ENCODE peak calls at places on chromosomes 6 and 20, in five cellular contexts. One of them, this sample, is unnamed.

GRCh38 chr20:44017905-44018683 is 103.4 kb downstream of the TOX2 start:
- DNase-seq in stimulated activated CD4-positive, alpha-beta T cell treated with anti-CD3 and anti-CD28 coated beads, Interleukin-15, amount 100 ng/mL, for 1 hour: no peak
- DNase-seq in stimulated activated CD8-positive, alpha-beta memory T cell treated with anti-CD3 and anti-CD28 coated beads, Interleukin-4, amount 100 ng/mL, for 24 hours: no peak
- DNase-seq in left cardiac atrium: peak; percentile 45
- DNase-seq in iPS DF 6.9: no peak
- DNase-seq in this sample: no peak

GRCh38 chr20:51310216-51310615 is 232.3 kb downstream of the NFATC2 start:
- DNase-seq in stimulated activated CD4-positive, alpha-beta T cell treated with anti-CD3 and anti-CD28 coated beads, Interleukin-15, amount 100 ng/mL, for 1 hour: no peak
- DNase-seq in iPS DF 6.9: no peak
- DNase-seq in left cardiac atrium: no peak
- DNase-seq in stimulated activated CD8-positive, alpha-beta memory T cell treated with anti-CD3 and anti-CD28 coated beads, Interleukin-4, amount 100 ng/mL, for 24 hours: no peak
- DNase-seq in this sample: no peak

GRCh38 chr6:21997414-21998037 is 299.3 kb downstream of the PRL start:
- DNase-seq in stimulated activated CD4-positive, alpha-beta T cell treated with anti-CD3 and anti-CD28 coated beads, Interleukin-15, amount 100 ng/mL, for 1 hour: no peak
- DNase-seq in iPS DF 6.9: no peak
- DNase-seq in left cardiac atrium: no peak
- DNase-seq in stimulated activated CD8-positive, alpha-beta memory T cell treated with anti-CD3 and anti-CD28 coated beads, Interleukin-4, amount 100 ng/mL, for 24 hours: no peak
- DNase-seq in this sample: no peak

GRCh38 chr6:161498359-161498758 is 224.5 kb upstream of the AGPAT4 start:
- DNase-seq in stimulated activated CD8-positive, alpha-beta memory T cell treated with anti-CD3 and anti-CD28 coated beads, Interleukin-4, amount 100 ng/mL, for 24 hours: no peak
- DNase-seq in left cardiac atrium: no peak
- DNase-seq in iPS DF 6.9: peak; percentile 73
- DNase-seq in stimulated activated CD4-positive, alpha-beta T cell treated with anti-CD3 and anti-CD28 coated beads, Interleukin-15, amount 100 ng/mL, for 1 hour: no peak
- DNase-seq in this sample: no peak

GRCh38 chr6:154164397-154164796 is 125.4 kb downstream of the OPRM1 start:
- DNase-seq in left cardiac atrium: peak; percentile 48
- DNase-seq in iPS DF 6.9: no peak
- DNase-seq in stimulated activated CD8-positive, alpha-beta memory T cell treated with anti-CD3 and anti-CD28 coated beads, Interleukin-4, amount 100 ng/mL, for 24 hours: no peak
- DNase-seq in stimulated activated CD4-positive, alpha-beta T cell treated with anti-CD3 and anti-CD28 coated beads, Interleukin-15, amount 100 ng/mL, for 1 hour: no peak
- DNase-seq in this sample: no peak

GRCh38 chr6:29568021-29568420 is 8.5 kb upstream of the UBD start:
- DNase-seq in left cardiac atrium: no peak
- DNase-seq in stimulated activated CD4-positive, alpha-beta T cell treated with anti-CD3 and anti-CD28 coated beads, Interleukin-15, amount 100 ng/mL, for 1 hour: no peak
- DNase-seq in stimulated activated CD8-positive, alpha-beta memory T cell treated with anti-CD3 and anti-CD28 coated beads, Interleukin-4, amount 100 ng/mL, for 24 hours: no peak
- DNase-seq in iPS DF 6.9: no peak
- DNase-seq in this sample: no peak

GRCh38 chr6:56890683-56891429 is 64.1 kb upstream of the BEND6 start:
- DNase-seq in stimulated activated CD4-positive, alpha-beta T cell treated with anti-CD3 and anti-CD28 coated beads, Interleukin-15, amount 100 ng/mL, for 1 hour: no peak
- DNase-seq in iPS DF 6.9: no peak
- DNase-seq in stimulated activated CD8-positive, alpha-beta memory T cell treated with anti-CD3 and anti-CD28 coated beads, Interleukin-4, amount 100 ng/mL, for 24 hours: no peak
- DNase-seq in left cardiac atrium: no peak
- DNase-seq in this sample: no peak

GRCh38 chr20:51985013-51985415 is 182.7 kb upstream of the SALL4 start:
- DNase-seq in stimulated activated CD4-positive, alpha-beta T cell treated with anti-CD3 and anti-CD28 coated beads, Interleukin-15, amount 100 ng/mL, for 1 hour: no peak
- DNase-seq in left cardiac atrium: no peak
- DNase-seq in iPS DF 6.9: no peak
- DNase-seq in stimulated activated CD8-positive, alpha-beta memory T cell treated with anti-CD3 and anti-CD28 coated beads, Interleukin-4, amount 100 ng/mL, for 24 hours: no peak
- DNase-seq in this sample: no peak

GRCh38 chr20:22379472-22379871 is 204.9 kb downstream of the FOXA2 start:
- DNase-seq in left cardiac atrium: no peak
- DNase-seq in stimulated activated CD8-positive, alpha-beta memory T cell treated with anti-CD3 and anti-CD28 coated beads, Interleukin-4, amount 100 ng/mL, for 24 hours: no peak
- DNase-seq in iPS DF 6.9: no peak
- DNase-seq in stimulated activated CD4-positive, alpha-beta T cell treated with anti-CD3 and anti-CD28 coated beads, Interleukin-15, amount 100 ng/mL, for 1 hour: no peak
- DNase-seq in this sample: no peak

GRCh38 chr20:45100563-45101245 is at the start of gene KCNS1:
- DNase-seq in iPS DF 6.9: peak; percentile 33
- DNase-seq in stimulated activated CD4-positive, alpha-beta T cell treated with anti-CD3 and anti-CD28 coated beads, Interleukin-15, amount 100 ng/mL, for 1 hour: no peak
- DNase-seq in left cardiac atrium: no peak
- DNase-seq in stimulated activated CD8-positive, alpha-beta memory T cell treated with anti-CD3 and anti-CD28 coated beads, Interleukin-4, amount 100 ng/mL, for 24 hours: no peak
- DNase-seq in this sample: no peak

GRCh38 chr6:23002044-23002619 is 432.8 kb downstream of the HDGFL1 start:
- DNase-seq in stimulated activated CD8-positive, alpha-beta memory T cell treated with anti-CD3 and anti-CD28 coated beads, Interleukin-4, amount 100 ng/mL, for 24 hours: no peak
- DNase-seq in left cardiac atrium: no peak
- DNase-seq in stimulated activated CD4-positive, alpha-beta T cell treated with anti-CD3 and anti-CD28 coated beads, Interleukin-15, amount 100 ng/mL, for 1 hour: no peak
- DNase-seq in iPS DF 6.9: peak; percentile 54
- DNase-seq in this sample: no peak

GRCh38 chr6:69487688-69488087 is 309.1 kb downstream of the LMBRD1 start:
- DNase-seq in iPS DF 6.9: no peak
- DNase-seq in stimulated activated CD4-positive, alpha-beta T cell treated with anti-CD3 and anti-CD28 coated beads, Interleukin-15, amount 100 ng/mL, for 1 hour: no peak
- DNase-seq in left cardiac atrium: no peak
- DNase-seq in stimulated activated CD8-positive, alpha-beta memory T cell treated with anti-CD3 and anti-CD28 coated beads, Interleukin-4, amount 100 ng/mL, for 24 hours: no peak
- DNase-seq in this sample: no peak

GRCh38 chr6:151784441-151785214 is 22.9 kb upstream of the ESR1 start:
- DNase-seq in stimulated activated CD4-positive, alpha-beta T cell treated with anti-CD3 and anti-CD28 coated beads, Interleukin-15, amount 100 ng/mL, for 1 hour: no peak
- DNase-seq in left cardiac atrium: no peak
- DNase-seq in stimulated activated CD8-positive, alpha-beta memory T cell treated with anti-CD3 and anti-CD28 coated beads, Interleukin-4, amount 100 ng/mL, for 24 hours: no peak
- DNase-seq in iPS DF 6.9: no peak
- DNase-seq in this sample: no peak

GRCh38 chr6:166950443-166950821 is 5.9 kb downstream of the RNASET2 start:
- DNase-seq in left cardiac atrium: no peak
- DNase-seq in iPS DF 6.9: no peak
- DNase-seq in stimulated activated CD4-positive, alpha-beta T cell treated with anti-CD3 and anti-CD28 coated beads, Interleukin-15, amount 100 ng/mL, for 1 hour: no peak
- DNase-seq in stimulated activated CD8-positive, alpha-beta memory T cell treated with anti-CD3 and anti-CD28 coated beads, Interleukin-4, amount 100 ng/mL, for 24 hours: no peak
- DNase-seq in this sample: peak; percentile 21

GRCh38 chr6:23659125-23659524 is 466.9 kb upstream of the NRSN1 start:
- DNase-seq in iPS DF 6.9: peak; percentile 22
- DNase-seq in left cardiac atrium: no peak
- DNase-seq in stimulated activated CD4-positive, alpha-beta T cell treated with anti-CD3 and anti-CD28 coated beads, Interleukin-15, amount 100 ng/mL, for 1 hour: no peak
- DNase-seq in stimulated activated CD8-positive, alpha-beta memory T cell treated with anti-CD3 and anti-CD28 coated beads, Interleukin-4, amount 100 ng/mL, for 24 hours: no peak
- DNase-seq in this sample: no peak

GRCh38 chr6:21836772-21837460 is 243.4 kb downstream of the SOX4 start:
- DNase-seq in iPS DF 6.9: no peak
- DNase-seq in stimulated activated CD4-positive, alpha-beta T cell treated with anti-CD3 and anti-CD28 coated beads, Interleukin-15, amount 100 ng/mL, for 1 hour: no peak
- DNase-seq in left cardiac atrium: no peak
- DNase-seq in stimulated activated CD8-positive, alpha-beta memory T cell treated with anti-CD3 and anti-CD28 coated beads, Interleukin-4, amount 100 ng/mL, for 24 hours: no peak
- DNase-seq in this sample: no peak

GRCh38 chr6:6884193-6884627 is 223.6 kb upstream of the RREB1 start:
- DNase-seq in left cardiac atrium: no peak
- DNase-seq in stimulated activated CD8-positive, alpha-beta memory T cell treated with anti-CD3 and anti-CD28 coated beads, Interleukin-4, amount 100 ng/mL, for 24 hours: no peak
- DNase-seq in iPS DF 6.9: no peak
- DNase-seq in stimulated activated CD4-positive, alpha-beta T cell treated with anti-CD3 and anti-CD28 coated beads, Interleukin-15, amount 100 ng/mL, for 1 hour: no peak
- DNase-seq in this sample: no peak

GRCh38 chr20:23366384-23366783 is 4.4 kb downstream of the GZF1 start:
- DNase-seq in iPS DF 6.9: no peak
- DNase-seq in stimulated activated CD8-positive, alpha-beta memory T cell treated with anti-CD3 and anti-CD28 coated beads, Interleukin-4, amount 100 ng/mL, for 24 hours: no peak
- DNase-seq in left cardiac atrium: no peak
- DNase-seq in stimulated activated CD4-positive, alpha-beta T cell treated with anti-CD3 and anti-CD28 coated beads, Interleukin-15, amount 100 ng/mL, for 1 hour: no peak
- DNase-seq in this sample: no peak

GRCh38 chr20:60402209-60403058 is 444.2 kb downstream of the CDH26 start:
- DNase-seq in left cardiac atrium: no peak
- DNase-seq in iPS DF 6.9: no peak
- DNase-seq in stimulated activated CD4-positive, alpha-beta T cell treated with anti-CD3 and anti-CD28 coated beads, Interleukin-15, amount 100 ng/mL, for 1 hour: no peak
- DNase-seq in stimulated activated CD8-positive, alpha-beta memory T cell treated with anti-CD3 and anti-CD28 coated beads, Interleukin-4, amount 100 ng/mL, for 24 hours: no peak
- DNase-seq in this sample: no peak

GRCh38 chr6:130029163-130029562 is 10.8 kb downstream of the L3MBTL3 start:
- DNase-seq in left cardiac atrium: no peak
- DNase-seq in iPS DF 6.9: no peak
- DNase-seq in stimulated activated CD8-positive, alpha-beta memory T cell treated with anti-CD3 and anti-CD28 coated beads, Interleukin-4, amount 100 ng/mL, for 24 hours: no peak
- DNase-seq in stimulated activated CD4-positive, alpha-beta T cell treated with anti-CD3 and anti-CD28 coated beads, Interleukin-15, amount 100 ng/mL, for 1 hour: no peak
- DNase-seq in this sample: no peak

GRCh38 chr20:25378884-25379733 is 11.5 kb downstream of the ABHD12 start:
- DNase-seq in iPS DF 6.9: no peak
- DNase-seq in left cardiac atrium: no peak
- DNase-seq in stimulated activated CD8-positive, alpha-beta memory T cell treated with anti-CD3 and anti-CD28 coated beads, Interleukin-4, amount 100 ng/mL, for 24 hours: no peak
- DNase-seq in stimulated activated CD4-positive, alpha-beta T cell treated with anti-CD3 and anti-CD28 coated beads, Interleukin-15, amount 100 ng/mL, for 1 hour: no peak
- DNase-seq in this sample: no peak

GRCh38 chr6:621916-622315 is 35.0 kb downstream of the HUS1B start:
- DNase-seq in stimulated activated CD4-positive, alpha-beta T cell treated with anti-CD3 and anti-CD28 coated beads, Interleukin-15, amount 100 ng/mL, for 1 hour: no peak
- DNase-seq in iPS DF 6.9: no peak
- DNase-seq in left cardiac atrium: no peak
- DNase-seq in stimulated activated CD8-positive, alpha-beta memory T cell treated with anti-CD3 and anti-CD28 coated beads, Interleukin-4, amount 100 ng/mL, for 24 hours: no peak
- DNase-seq in this sample: no peak

GRCh38 chr6:129498556-129498940 is 211.4 kb downstream of the ARHGAP18 start:
- DNase-seq in stimulated activated CD4-positive, alpha-beta T cell treated with anti-CD3 and anti-CD28 coated beads, Interleukin-15, amount 100 ng/mL, for 1 hour: no peak
- DNase-seq in left cardiac atrium: no peak
- DNase-seq in stimulated activated CD8-positive, alpha-beta memory T cell treated with anti-CD3 and anti-CD28 coated beads, Interleukin-4, amount 100 ng/mL, for 24 hours: no peak
- DNase-seq in iPS DF 6.9: no peak
- DNase-seq in this sample: no peak

GRCh38 chr6:90000864-90001731 is 106.8 kb downstream of the GJA10 start:
- DNase-seq in left cardiac atrium: no peak
- DNase-seq in stimulated activated CD8-positive, alpha-beta memory T cell treated with anti-CD3 and anti-CD28 coated beads, Interleukin-4, amount 100 ng/mL, for 24 hours: no peak
- DNase-seq in stimulated activated CD4-positive, alpha-beta T cell treated with anti-CD3 and anti-CD28 coated beads, Interleukin-15, amount 100 ng/mL, for 1 hour: no peak
- DNase-seq in iPS DF 6.9: no peak
- DNase-seq in this sample: peak; percentile 64

GRCh38 chr6:168650686-168651085 is 209.7 kb downstream of the SMOC2 start:
- DNase-seq in stimulated activated CD8-positive, alpha-beta memory T cell treated with anti-CD3 and anti-CD28 coated beads, Interleukin-4, amount 100 ng/mL, for 24 hours: no peak
- DNase-seq in left cardiac atrium: no peak
- DNase-seq in iPS DF 6.9: no peak
- DNase-seq in stimulated activated CD4-positive, alpha-beta T cell treated with anti-CD3 and anti-CD28 coated beads, Interleukin-15, amount 100 ng/mL, for 1 hour: no peak
- DNase-seq in this sample: no peak

GRCh38 chr6:73011945-73012344 is 213.4 kb downstream of the KHDC1L start:
- DNase-seq in iPS DF 6.9: no peak
- DNase-seq in left cardiac atrium: no peak
- DNase-seq in stimulated activated CD4-positive, alpha-beta T cell treated with anti-CD3 and anti-CD28 coated beads, Interleukin-15, amount 100 ng/mL, for 1 hour: no peak
- DNase-seq in stimulated activated CD8-positive, alpha-beta memory T cell treated with anti-CD3 and anti-CD28 coated beads, Interleukin-4, amount 100 ng/mL, for 24 hours: no peak
- DNase-seq in this sample: no peak

GRCh38 chr6:28884423-28885148 is 39.2 kb downstream of the TRIM27 start:
- DNase-seq in stimulated activated CD8-positive, alpha-beta memory T cell treated with anti-CD3 and anti-CD28 coated beads, Interleukin-4, amount 100 ng/mL, for 24 hours: no peak
- DNase-seq in left cardiac atrium: no peak
- DNase-seq in stimulated activated CD4-positive, alpha-beta T cell treated with anti-CD3 and anti-CD28 coated beads, Interleukin-15, amount 100 ng/mL, for 1 hour: peak; percentile 55
- DNase-seq in iPS DF 6.9: no peak
- DNase-seq in this sample: peak; percentile 44

GRCh38 chr6:81476881-81477280 is 275.6 kb downstream of the TENT5A start:
- DNase-seq in left cardiac atrium: no peak
- DNase-seq in stimulated activated CD8-positive, alpha-beta memory T cell treated with anti-CD3 and anti-CD28 coated beads, Interleukin-4, amount 100 ng/mL, for 24 hours: no peak
- DNase-seq in iPS DF 6.9: no peak
- DNase-seq in stimulated activated CD4-positive, alpha-beta T cell treated with anti-CD3 and anti-CD28 coated beads, Interleukin-15, amount 100 ng/mL, for 1 hour: no peak
- DNase-seq in this sample: no peak

GRCh38 chr20:58623579-58624473 is 27.3 kb upstream of the STX16 start:
- DNase-seq in stimulated activated CD8-positive, alpha-beta memory T cell treated with anti-CD3 and anti-CD28 coated beads, Interleukin-4, amount 100 ng/mL, for 24 hours: no peak
- DNase-seq in iPS DF 6.9: no peak
- DNase-seq in stimulated activated CD4-positive, alpha-beta T cell treated with anti-CD3 and anti-CD28 coated beads, Interleukin-15, amount 100 ng/mL, for 1 hour: no peak
- DNase-seq in left cardiac atrium: peak; percentile 79
- DNase-seq in this sample: no peak

GRCh38 chr6:134706153-134706552 is 243.7 kb downstream of the ALDH8A1 start:
- DNase-seq in stimulated activated CD8-positive, alpha-beta memory T cell treated with anti-CD3 and anti-CD28 coated beads, Interleukin-4, amount 100 ng/mL, for 24 hours: no peak
- DNase-seq in left cardiac atrium: no peak
- DNase-seq in stimulated activated CD4-positive, alpha-beta T cell treated with anti-CD3 and anti-CD28 coated beads, Interleukin-15, amount 100 ng/mL, for 1 hour: no peak
- DNase-seq in iPS DF 6.9: no peak
- DNase-seq in this sample: no peak

GRCh38 chr6:100504786-100505737 is 40.3 kb upstream of the SIM1 start:
- DNase-seq in left cardiac atrium: no peak
- DNase-seq in iPS DF 6.9: no peak
- DNase-seq in stimulated activated CD4-positive, alpha-beta T cell treated with anti-CD3 and anti-CD28 coated beads, Interleukin-15, amount 100 ng/mL, for 1 hour: no peak
- DNase-seq in stimulated activated CD8-positive, alpha-beta memory T cell treated with anti-CD3 and anti-CD28 coated beads, Interleukin-4, amount 100 ng/mL, for 24 hours: no peak
- DNase-seq in this sample: no peak

GRCh38 chr6:57313711-57314471 is 3.5 kb upstream of the PRIM2 start:
- DNase-seq in iPS DF 6.9: no peak
- DNase-seq in stimulated activated CD4-positive, alpha-beta T cell treated with anti-CD3 and anti-CD28 coated beads, Interleukin-15, amount 100 ng/mL, for 1 hour: no peak
- DNase-seq in stimulated activated CD8-positive, alpha-beta memory T cell treated with anti-CD3 and anti-CD28 coated beads, Interleukin-4, amount 100 ng/mL, for 24 hours: no peak
- DNase-seq in left cardiac atrium: no peak
- DNase-seq in this sample: no peak

GRCh38 chr6:49339096-49339495 is 124.0 kb downstream of the MMUT start:
- DNase-seq in left cardiac atrium: no peak
- DNase-seq in stimulated activated CD8-positive, alpha-beta memory T cell treated with anti-CD3 and anti-CD28 coated beads, Interleukin-4, amount 100 ng/mL, for 24 hours: no peak
- DNase-seq in iPS DF 6.9: peak; percentile 35
- DNase-seq in stimulated activated CD4-positive, alpha-beta T cell treated with anti-CD3 and anti-CD28 coated beads, Interleukin-15, amount 100 ng/mL, for 1 hour: no peak
- DNase-seq in this sample: no peak

GRCh38 chr6:37612475-37612874 is 85.2 kb downstream of the MDGA1 start:
- DNase-seq in left cardiac atrium: no peak
- DNase-seq in stimulated activated CD4-positive, alpha-beta T cell treated with anti-CD3 and anti-CD28 coated beads, Interleukin-15, amount 100 ng/mL, for 1 hour: no peak
- DNase-seq in iPS DF 6.9: no peak
- DNase-seq in stimulated activated CD8-positive, alpha-beta memory T cell treated with anti-CD3 and anti-CD28 coated beads, Interleukin-4, amount 100 ng/mL, for 24 hours: no peak
- DNase-seq in this sample: no peak

GRCh38 chr20:35718972-35719635 is 19.9 kb downstream of the ROMO1 start:
- DNase-seq in stimulated activated CD8-positive, alpha-beta memory T cell treated with anti-CD3 and anti-CD28 coated beads, Interleukin-4, amount 100 ng/mL, for 24 hours: no peak
- DNase-seq in left cardiac atrium: no peak
- DNase-seq in iPS DF 6.9: no peak
- DNase-seq in stimulated activated CD4-positive, alpha-beta T cell treated with anti-CD3 and anti-CD28 coated beads, Interleukin-15, amount 100 ng/mL, for 1 hour: no peak
- DNase-seq in this sample: no peak

GRCh38 chr6:87473419-87473903 is 687 bp downstream of the SLC35A1 start:
- DNase-seq in stimulated activated CD4-positive, alpha-beta T cell treated with anti-CD3 and anti-CD28 coated beads, Interleukin-15, amount 100 ng/mL, for 1 hour: no peak
- DNase-seq in iPS DF 6.9: no peak
- DNase-seq in stimulated activated CD8-positive, alpha-beta memory T cell treated with anti-CD3 and anti-CD28 coated beads, Interleukin-4, amount 100 ng/mL, for 24 hours: no peak
- DNase-seq in left cardiac atrium: no peak
- DNase-seq in this sample: peak; percentile 53

GRCh38 chr20:5862703-5863039 is 87.7 kb downstream of the TRMT6 start:
- DNase-seq in stimulated activated CD8-positive, alpha-beta memory T cell treated with anti-CD3 and anti-CD28 coated beads, Interleukin-4, amount 100 ng/mL, for 24 hours: no peak
- DNase-seq in left cardiac atrium: no peak
- DNase-seq in iPS DF 6.9: no peak
- DNase-seq in stimulated activated CD4-positive, alpha-beta T cell treated with anti-CD3 and anti-CD28 coated beads, Interleukin-15, amount 100 ng/mL, for 1 hour: no peak
- DNase-seq in this sample: no peak

GRCh38 chr20:42938486-42939205 is 251.1 kb downstream of the PTPRT start:
- DNase-seq in stimulated activated CD8-positive, alpha-beta memory T cell treated with anti-CD3 and anti-CD28 coated beads, Interleukin-4, amount 100 ng/mL, for 24 hours: no peak
- DNase-seq in iPS DF 6.9: no peak
- DNase-seq in stimulated activated CD4-positive, alpha-beta T cell treated with anti-CD3 and anti-CD28 coated beads, Interleukin-15, amount 100 ng/mL, for 1 hour: no peak
- DNase-seq in left cardiac atrium: no peak
- DNase-seq in this sample: no peak

GRCh38 chr6:31702421-31702818 is 704 bp downstream of the ABHD16A start:
- DNase-seq in stimulated activated CD4-positive, alpha-beta T cell treated with anti-CD3 and anti-CD28 coated beads, Interleukin-15, amount 100 ng/mL, for 1 hour: no peak
- DNase-seq in iPS DF 6.9: no peak
- DNase-seq in stimulated activated CD8-positive, alpha-beta memory T cell treated with anti-CD3 and anti-CD28 coated beads, Interleukin-4, amount 100 ng/mL, for 24 hours: no peak
- DNase-seq in left cardiac atrium: no peak
- DNase-seq in this sample: no peak

This sample was measured in stimulated activated effector memory CD8-positive, alpha-beta T cell treated with anti-CD3 and anti-CD28 coated beads, Interleukin-12 subunit alpha, Interleukin-12 subunit beta, amount 100 ng/mL, for 72 hours.